ENCODE peak calls at places on chromosomes 3 and 15, in four cellular contexts. Z is H9, C is H1, N is IMR-90. M is an unnamed sample.

GRCh38 chr3:152287898-152288576 is 19.3 kb downstream of the MBNL1 start:
- DNase-seq in C (no peak), N (peak), Z (no peak), M (no peak)

GRCh38 chr15:77001351-77001750 is 6.4 kb downstream of the PSTPIP1 start:
- DNase-seq in N (no peak), Z (no peak), C (no peak), M (no peak)

GRCh38 chr3:129016366-129016724 is 15.2 kb downstream of the EFCC1 start:
- DNase-seq in N (no peak), Z (no peak), C (no peak), M (no peak)

GRCh38 chr3:143298380-143298779 is 178.8 kb downstream of the CHST2 start:
- DNase-seq in C (no peak), N (no peak), Z (no peak), M (no peak)

GRCh38 chr15:95994418-95994817 is 336.1 kb upstream of the NR2F2 start:
- DNase-seq in C (no peak), N (peak), Z (no peak), M (peak)

GRCh38 chr3:4904801-4905695 is 74.2 kb upstream of the BHLHE40 start:
- DNase-seq in Z (no peak), C (no peak), N (peak), M (peak)

GRCh38 chr15:60137711-60138396 is 133.7 kb downstream of the FOXB1 start:
- DNase-seq in C (no peak), N (no peak), Z (no peak), M (peak)

GRCh38 chr15:83380682-83381081 is 66.5 kb upstream of the SH3GL3 start:
- DNase-seq in Z (peak), N (peak), C (no peak), M (peak)

GRCh38 chr3:5079761-5080160 is 42.3 kb upstream of the ARL8B start:
- DNase-seq in N (no peak), C (no peak), Z (no peak), M (no peak)

GRCh38 chr3:171443211-171443957 is 16.8 kb downstream of the TNIK start:
- DNase-seq in N (peak), Z (no peak), C (no peak), M (peak)

GRCh38 chr15:47402829-47403228 is 314.5 kb upstream of the SEMA6D start:
- DNase-seq in C (no peak), N (no peak), Z (no peak), M (no peak)

GRCh38 chr15:31235298-31236183 is 91.1 kb upstream of the KLF13 start:
- DNase-seq in C (no peak), Z (no peak), N (no peak), M (peak)

GRCh38 chr3:112984485-112984884 is 6.3 kb upstream of the GTPBP8 start:
- DNase-seq in N (peak), C (no peak), Z (no peak), M (peak)

GRCh38 chr15:94033683-94034020 is 197.7 kb upstream of the MCTP2 start:
- DNase-seq in Z (no peak), N (no peak), C (no peak), M (no peak)

GRCh38 chr15:74129411-74130088 is 836 bp upstream of the ISLR2 start:
- DNase-seq in C (peak), Z (peak), N (no peak), M (no peak)

GRCh38 chr3:50542177-50543034 is 25.1 kb downstream of the C3orf18 start:
- DNase-seq in N (peak), C (peak), Z (peak), M (peak)

GRCh38 chr3:69890094-69890493 is 109.4 kb upstream of the SAMMSON start:
- DNase-seq in C (no peak), N (peak), Z (no peak), M (peak)

GRCh38 chr3:171260430-171260829 is 199.8 kb downstream of the TNIK start:
- DNase-seq in C (no peak), Z (no peak), N (no peak), M (no peak)

GRCh38 chr3:62874398-62875102 is 666 bp downstream of the CADPS start:
- DNase-seq in N (no peak), Z (no peak), C (peak), M (no peak)

GRCh38 chr3:125651246-125651645 is 55.9 kb upstream of the OSBPL11 start:
- DNase-seq in N (peak), Z (no peak), C (peak), M (peak)

GRCh38 chr3:119333773-119334492 is 39.8 kb downstream of the ARHGAP31 start:
- DNase-seq in Z (no peak), C (no peak), N (no peak), M (no peak)

GRCh38 chr3:128349963-128350599 is 116.6 kb downstream of the DNAJB8 start:
- DNase-seq in N (no peak), Z (no peak), C (no peak), M (no peak)

GRCh38 chr3:125519678-125520562 is at the start of gene SNX4:
- DNase-seq in Z (peak), C (peak), N (peak), M (peak)

GRCh38 chr15:47326506-47326905 is 390.8 kb upstream of the SEMA6D start:
- DNase-seq in N (no peak), C (no peak), Z (no peak), M (peak)

GRCh38 chr15:92949604-92950249 is 49.6 kb downstream of the CHD2 start:
- DNase-seq in C (no peak), N (no peak), Z (peak), M (no peak)

GRCh38 chr3:86978111-86978528 is 12.8 kb downstream of the VGLL3 start:
- DNase-seq in N (peak), Z (no peak), C (no peak), M (no peak)

GRCh38 chr3:182323898-182324297 is 469.4 kb upstream of the ATP11B start:
- DNase-seq in N (no peak), Z (no peak), C (no peak), M (no peak)

GRCh38 chr3:143596957-143597642 is 251.2 kb downstream of the SLC9A9 start:
- DNase-seq in N (no peak), Z (peak), C (peak), M (no peak)

GRCh38 chr15:31342781-31343626 is 16.4 kb downstream of the KLF13 start:
- DNase-seq in Z (peak), N (no peak), C (no peak), M (no peak)

GRCh38 chr3:13041113-13041776 is 32.0 kb downstream of the IQSEC1 start:
- DNase-seq in C (no peak), Z (no peak), N (no peak), M (no peak)

GRCh38 chr15:39110336-39110735 is 470.5 kb upstream of the THBS1 start:
- DNase-seq in C (no peak), N (peak), Z (no peak), M (peak)

GRCh38 chr15:75054172-75054897 is 30.9 kb downstream of the PPCDC start:
- DNase-seq in N (no peak), C (no peak), Z (no peak), M (no peak)

GRCh38 chr3:150409527-150410310 is 1.6 kb downstream of the TSC22D2 start:
- DNase-seq in N (peak), Z (peak), C (peak), M (peak)

GRCh38 chr15:73633991-73634495 is 854 bp upstream of the NPTN start:
- DNase-seq in C (no peak), N (peak), Z (no peak), M (peak)

DNA sequence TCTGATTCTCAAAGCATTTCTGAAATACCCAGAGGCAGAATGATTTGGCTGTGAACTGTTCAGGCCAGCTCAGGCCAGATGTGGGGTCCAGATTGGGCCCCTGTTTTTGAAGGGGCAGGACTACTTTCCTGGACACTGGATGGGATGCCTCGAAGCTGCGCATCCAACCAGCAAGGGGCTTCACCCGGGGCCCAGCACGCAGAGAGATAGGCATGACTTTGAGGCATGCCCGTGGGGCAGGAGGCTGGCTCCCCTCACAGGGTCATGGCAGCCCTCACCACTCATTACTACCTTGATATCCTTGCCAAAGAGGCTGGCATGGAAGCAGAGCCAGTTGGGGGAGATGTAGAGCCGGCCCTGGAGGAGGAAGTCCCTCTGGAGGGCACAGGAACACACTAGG is 30.1 kb downstream of the GRAMD2A start:
- DNase-seq in N (no peak), Z (no peak), C (no peak), M (no peak)
- H2BK5ac ChIP-seq in N (no peak), Z (no peak), C (no peak), M (no peak)

DNA sequence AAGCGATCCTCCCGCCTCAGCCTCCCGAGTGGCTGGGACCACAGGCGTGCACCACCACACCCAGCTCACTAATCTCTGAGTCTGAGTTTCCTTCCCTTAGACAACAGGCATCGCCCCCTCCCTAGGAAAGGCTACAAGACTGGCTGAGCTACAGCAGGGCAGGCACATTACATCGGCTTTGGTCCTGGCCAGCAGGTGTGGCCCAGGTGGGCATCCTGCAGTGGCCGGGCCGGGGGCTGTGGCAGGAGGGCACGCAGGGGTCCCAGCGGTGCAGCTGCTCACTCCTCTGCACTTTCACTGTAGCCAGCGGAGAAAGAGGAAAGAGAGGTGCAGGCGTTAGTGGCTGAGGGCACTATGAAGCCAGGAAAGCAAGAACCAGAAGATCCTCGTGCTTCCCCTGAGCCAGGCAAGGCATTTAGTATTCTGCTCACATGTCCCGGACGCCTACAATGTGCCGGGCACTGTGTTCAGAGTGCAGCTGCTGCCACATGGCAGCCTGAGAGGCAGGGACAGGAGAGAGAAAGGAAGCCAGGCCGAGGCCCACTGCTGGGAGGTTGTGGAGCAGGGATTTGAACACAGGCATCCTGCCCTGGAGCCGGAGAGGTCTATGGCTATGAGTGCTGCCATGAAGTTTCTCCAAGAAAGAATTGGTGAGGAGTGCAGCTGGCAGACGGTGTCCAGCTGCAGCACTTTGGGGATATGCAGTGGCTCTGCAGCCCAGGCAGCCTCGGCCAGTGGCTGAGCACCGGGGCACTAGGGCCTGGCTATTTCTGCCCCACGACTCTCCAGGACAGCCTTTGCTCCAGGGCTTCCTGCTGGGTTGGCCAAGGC is 22.3 kb downstream of the GRIP2 start:
- DNase-seq in Z (peak), N (no peak), C (no peak), M (no peak)
- H2BK5ac ChIP-seq in Z (no peak), N (no peak), C (no peak), M (no peak)

GRCh38 chr3:190051643-190052042 is 69.1 kb downstream of the P3H2 start:
- DNase-seq in Z (no peak), C (no peak), N (no peak), M (no peak)

GRCh38 chr3:190053919-190054672 is 66.6 kb downstream of the P3H2 start:
- DNase-seq in C (no peak), N (peak), Z (no peak), M (peak)

GRCh38 chr3:190044142-190044541 is 76.6 kb downstream of the P3H2 start:
- DNase-seq in Z (no peak), N (peak), C (no peak), M (peak)

GRCh38 chr3:190044974-190045373 is 75.7 kb downstream of the P3H2 start:
- DNase-seq in Z (no peak), C (no peak), N (no peak), M (no peak)

DNA sequence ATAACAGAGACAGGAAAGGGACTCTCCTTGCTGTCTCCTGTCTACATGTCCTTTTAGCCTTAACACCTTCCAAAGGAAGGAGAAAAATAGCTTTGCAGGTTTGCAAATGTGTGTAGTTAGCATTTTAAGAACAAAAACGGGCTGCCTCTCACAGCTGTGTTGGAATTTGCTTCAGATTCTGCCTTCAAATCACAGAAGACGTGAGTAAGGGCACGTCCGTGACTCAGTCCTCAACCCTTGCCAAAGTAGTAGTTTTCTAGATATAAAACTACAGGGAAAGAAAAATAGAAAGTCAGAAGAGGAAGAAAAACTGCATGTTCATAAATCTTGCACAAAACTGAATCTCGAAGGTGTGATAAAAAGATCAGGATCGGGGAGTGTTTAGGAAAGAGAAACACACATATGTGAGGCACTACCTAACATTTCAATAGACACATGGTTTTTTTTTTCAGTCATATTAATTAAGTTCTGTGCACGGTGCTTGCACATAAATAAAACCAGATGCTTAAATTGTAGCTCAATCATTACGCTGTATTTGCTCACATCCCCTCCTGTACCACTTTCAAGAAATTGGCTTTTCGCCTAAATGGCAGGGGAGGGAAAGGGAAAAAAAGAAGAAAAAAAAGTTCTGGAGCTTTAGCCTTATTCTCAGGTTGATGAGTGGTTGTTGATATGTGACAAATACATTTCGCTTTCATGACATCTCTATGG is 71.7 kb downstream of the P3H2 start:
- DNase-seq in N (peak), C (no peak), Z (no peak), M (peak)
- H2BK5ac ChIP-seq in N (peak), C (no peak), Z (no peak), M (no peak)

GRCh38 chr15:100291106-100291505 is 50.7 kb downstream of the ADAMTS17 start:
- DNase-seq in C (no peak), Z (no peak), N (no peak), M (no peak)

GRCh38 chr15:100281096-100281917 is 60.5 kb downstream of the ADAMTS17 start:
- DNase-seq in Z (no peak), N (no peak), C (no peak), M (no peak)

GRCh38 chr15:100284701-100285100 is 57.1 kb downstream of the ADAMTS17 start:
- DNase-seq in C (no peak), Z (no peak), N (no peak), M (no peak)

GRCh38 chr15:100284191-100284590 is 57.6 kb downstream of the ADAMTS17 start:
- DNase-seq in N (no peak), Z (no peak), C (no peak), M (no peak)

GRCh38 chr15:100285641-100286295 is 56.0 kb downstream of the ADAMTS17 start:
- DNase-seq in N (no peak), Z (no peak), C (no peak), M (no peak)
- H2BK5ac ChIP-seq in N (no peak), Z (no peak), C (no peak), M (no peak)

DNA sequence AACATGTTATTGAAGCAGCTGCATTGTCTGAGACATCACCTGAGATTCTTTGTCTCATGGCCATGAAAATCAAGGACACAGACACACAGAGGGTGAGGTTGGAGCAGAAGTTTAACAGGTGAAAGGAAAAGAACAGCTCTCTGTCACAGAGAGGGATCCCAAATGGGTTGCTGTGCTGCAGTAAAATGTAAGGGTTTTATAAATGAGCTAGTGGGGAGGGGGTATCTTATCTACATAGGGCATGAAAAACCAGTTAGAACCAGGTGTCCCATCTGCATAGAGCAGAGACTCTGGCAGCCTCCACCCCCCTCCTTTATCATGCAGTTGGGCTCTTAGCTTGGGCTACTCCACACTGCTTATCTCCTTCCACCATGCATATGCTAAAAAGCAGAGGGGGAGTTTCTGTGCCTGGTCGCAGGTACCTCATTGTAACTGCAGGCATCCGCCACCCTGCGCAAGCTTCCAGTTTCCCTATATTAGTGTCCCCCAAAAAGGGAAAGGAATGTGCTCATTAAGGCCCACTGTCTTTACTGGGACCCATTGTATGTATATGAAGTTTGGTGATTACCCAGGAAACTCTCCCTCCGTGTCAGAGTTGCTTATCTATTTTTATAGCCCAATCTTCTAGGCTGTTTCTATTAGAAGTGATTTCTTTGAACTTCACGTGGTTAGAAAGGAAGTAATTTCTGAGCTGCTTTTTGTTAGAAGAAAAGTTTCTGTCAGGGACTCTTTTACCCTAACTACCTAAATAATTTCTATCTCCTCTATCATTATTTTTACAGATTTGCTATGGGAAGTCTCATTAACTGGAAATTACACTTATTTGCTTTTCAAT is 17.4 kb upstream of the SENP7 start:
- DNase-seq in Z (peak), C (peak), N (no peak), M (no peak)
- H2BK5ac ChIP-seq in Z (no peak), C (no peak), N (no peak), M (no peak)

DNA sequence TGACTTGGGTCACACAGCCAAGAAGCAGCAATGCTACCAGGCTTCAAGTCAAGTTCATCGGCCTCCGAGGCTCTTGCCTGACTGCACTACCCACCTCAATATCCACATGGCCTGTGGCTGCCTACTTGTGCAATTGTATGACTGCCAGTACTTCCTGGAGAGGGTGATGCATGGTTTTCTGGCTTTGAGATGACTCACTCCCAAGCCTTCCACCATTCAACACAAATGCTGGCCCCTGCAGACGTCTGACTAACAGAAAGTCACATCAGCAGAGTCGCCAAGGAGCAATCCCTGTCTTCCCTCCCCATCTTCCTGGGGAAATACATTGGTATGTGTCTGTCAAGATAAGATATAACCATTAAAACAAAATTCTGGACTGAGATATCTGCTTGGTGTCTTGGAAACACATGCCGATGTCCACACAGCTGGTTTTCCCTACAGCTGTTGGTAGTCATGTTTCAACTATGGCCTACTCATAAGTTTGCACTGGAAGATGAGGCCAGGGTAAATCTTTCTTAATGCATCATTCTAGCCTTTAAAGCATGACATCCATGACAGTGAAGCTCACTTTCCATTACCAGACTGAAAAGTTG is 79.6 kb upstream of the SPATA12 start:
- DNase-seq in Z (no peak), N (peak), C (no peak), M (peak)
- H2BK5ac ChIP-seq in Z (no peak), N (peak), C (no peak), M (no peak)

M was measured in mesenchymal stem cell.